ENCODE peak calls at places on chromosomes 11 and 22, in eight cellular contexts. J, S, H, R, D, B, F and X are unnamed samples.

GRCh38 chr11:102780491-102780918 is at the start of gene MMP10:
- DNase-seq in J (no peak), R (peak; percentile 98), B (peak; percentile 76), H (no peak), D (no peak), F (peak; percentile 87), S (no peak), X (no peak)

GRCh38 chr11:96188625-96189006 is 154.4 kb downstream of the MAML2 start:
- DNase-seq in B (no peak), R (no peak), H (no peak), F (no peak), D (no peak), S (peak; percentile 35), J (no peak), X (no peak)

GRCh38 chr11:13216019-13217006 is 61.3 kb upstream of the BMAL1 start:
- DNase-seq in H (no peak), D (no peak), S (no peak), F (peak; percentile 95), J (no peak), B (peak; percentile 61), R (peak; percentile 96), X (no peak)

GRCh38 chr11:111557425-111558111 is 17.0 kb downstream of the LAYN start:
- DNase-seq in J (no peak), B (no peak), F (peak; percentile 95), D (no peak), R (peak; percentile 95), S (no peak), H (no peak), X (no peak)

GRCh38 chr22:49657275-49657973 is 170.2 kb downstream of the BRD1 start:
- DNase-seq in F (no peak), B (no peak), H (no peak), R (no peak), S (peak; percentile 76), D (peak; percentile 85), J (no peak), X (peak; percentile 48)

GRCh38 chr11:117045196-117045595 is 53.0 kb downstream of the SIK3 start:
- DNase-seq in J (no peak), B (peak; percentile 23), H (no peak), R (peak; percentile 63), S (no peak), D (no peak), F (no peak), X (no peak)

GRCh38 chr11:70084046-70084984 is 6.2 kb downstream of the ANO1 start:
- DNase-seq in S (no peak), R (no peak), H (no peak), D (no peak), B (no peak), F (no peak), J (no peak), X (no peak)

GRCh38 chr11:44755553-44756505 is 29.1 kb downstream of the TSPAN18 start:
- DNase-seq in H (no peak), S (no peak), J (no peak), D (peak; percentile 53), F (no peak), B (no peak), R (no peak), X (no peak)

GRCh38 chr22:23608583-23608982 is 23.5 kb downstream of the DRICH1 start:
- DNase-seq in R (no peak), F (no peak), S (no peak), J (peak; percentile 30), H (peak; percentile 43), D (no peak), B (peak; percentile 88), X (peak; percentile 64)

GRCh38 chr22:19850482-19851109 is 4.1 kb downstream of the GNB1L start:
- DNase-seq in S (no peak), D (no peak), H (no peak), F (no peak), R (no peak), B (no peak), J (no peak), X (no peak)

GRCh38 chr22:43389227-43389836 is 22.5 kb upstream of the MPPED1 start:
- DNase-seq in S (no peak), R (no peak), J (no peak), F (no peak), H (no peak), D (no peak), B (no peak), X (no peak)

GRCh38 chr11:76639621-76640020 is 30.9 kb downstream of the LRRC32 start:
- DNase-seq in R (no peak), B (no peak), J (no peak), F (no peak), H (no peak), D (no peak), S (no peak), X (peak; percentile 1)

GRCh38 chr22:44918925-44919392 is 90.8 kb downstream of the PHF21B start:
- DNase-seq in D (no peak), S (no peak), R (no peak), B (no peak), H (no peak), F (no peak), J (no peak), X (no peak)

GRCh38 chr11:86676533-86677154 is 4.2 kb upstream of the ME3 start:
- DNase-seq in J (no peak), F (no peak), B (peak; percentile 82), D (no peak), H (no peak), R (no peak), S (peak; percentile 13), X (peak; percentile 4)

GRCh38 chr11:15967966-15968365 is 388.4 kb downstream of the SOX6 start:
- DNase-seq in F (no peak), J (no peak), S (no peak), B (no peak), R (peak; percentile 87), H (no peak), D (no peak), X (no peak)

GRCh38 chr11:71248656-71249055 is 3.7 kb downstream of the SHANK2 start:
- DNase-seq in J (no peak), S (no peak), F (no peak), B (no peak), H (no peak), R (no peak), D (no peak), X (no peak)
- TF ChIP-seq CTCF in J (no peak), S (no peak), F (no peak), B (no peak), H (no peak), R (no peak), D (no peak), X (no peak)

GRCh38 chr11:65637794-65638317 is at the start of gene SIPA1:
- DNase-seq in R (peak; percentile 52), D (peak; percentile 85), S (peak; percentile 90), H (peak; percentile 60), J (peak; percentile 74), B (peak; percentile 95), F (no peak), X (peak; percentile 93)
- TF ChIP-seq CTCF in R (peak; percentile 10), D (peak; percentile 50), S (peak; percentile 26), H (peak; percentile 56), J (peak; percentile 52), B (peak; percentile 58), F (no peak), X (peak; percentile 58)

GRCh38 chr11:14356342-14356741 is 2.6 kb downstream of the RRAS2 start:
- DNase-seq in J (no peak), H (no peak), D (no peak), F (no peak), S (no peak), R (no peak), B (no peak), X (no peak)

GRCh38 chr11:14359573-14360031 is 619 bp upstream of the RRAS2 start:
- DNase-seq in F (no peak), B (no peak), H (no peak), R (no peak), S (no peak), J (no peak), D (no peak), X (no peak)

GRCh38 chr11:14357843-14358728 is 897 bp downstream of the RRAS2 start:
- DNase-seq in B (peak; percentile 93), R (peak; percentile 45), S (peak; percentile 43), H (peak; percentile 60), D (peak; percentile 60), F (no peak), J (peak; percentile 40), X (peak; percentile 74)

GRCh38 chr11:14360976-14361375 is 2.0 kb upstream of the RRAS2 start:
- DNase-seq in D (no peak), B (no peak), H (no peak), J (no peak), F (no peak), R (no peak), S (no peak), X (no peak)

DNA sequence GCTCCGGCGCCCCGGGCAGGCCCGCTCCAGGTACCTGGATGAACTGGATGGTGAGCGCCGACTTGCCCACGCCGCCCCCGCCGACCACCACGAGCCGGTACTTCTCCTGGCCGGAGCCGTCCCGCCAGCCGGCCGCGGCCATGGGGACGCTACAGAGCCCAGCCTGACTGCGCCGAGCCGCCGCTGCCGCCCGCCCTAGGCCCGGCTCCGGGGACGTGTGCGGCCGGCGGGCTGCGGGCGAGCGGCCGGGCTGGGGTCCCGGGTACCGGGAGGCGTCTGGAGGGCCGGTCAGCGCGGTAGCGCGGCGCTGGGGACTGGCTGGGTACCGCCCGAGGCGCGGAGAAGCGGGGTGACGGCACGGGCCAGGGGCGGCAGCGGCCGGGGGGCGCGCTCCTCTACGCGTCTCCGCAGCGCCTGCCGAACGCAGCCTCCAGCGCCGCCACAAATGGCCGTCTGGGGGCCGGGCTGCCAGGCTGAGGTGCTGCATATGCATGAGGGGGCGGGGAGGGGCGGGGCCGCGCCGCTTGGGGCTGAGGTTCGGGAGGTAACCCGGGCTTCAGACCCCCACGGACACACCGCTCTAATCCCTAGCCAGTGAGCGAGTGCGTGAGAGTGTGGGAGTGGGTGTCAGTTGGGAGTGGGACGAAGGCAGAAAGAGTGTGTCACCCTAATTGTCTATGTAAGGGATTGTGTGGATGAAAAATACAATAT is at the start of gene RRAS2:
- DNase-seq in S (peak; percentile 89), H (peak; percentile 66), D (peak; percentile 83), B (peak; percentile 94), J (peak; percentile 65), R (peak; percentile 53), F (no peak), X (peak; percentile 80)
- TF ChIP-seq CTCF in S (no peak), H (peak; percentile 22), D (no peak), B (no peak), J (no peak), R (no peak), F (peak; percentile 12), X (no peak)

GRCh38 chr11:5712507-5712906 is 22.9 kb downstream of the TRIM22 start:
- DNase-seq in D (no peak), J (no peak), S (no peak), F (no peak), B (no peak), H (no peak), R (peak; percentile 43), X (no peak)
- TF ChIP-seq CTCF in D (no peak), J (peak; percentile 64), S (peak; percentile 31), F (peak; percentile 70), B (peak; percentile 42), H (peak; percentile 53), R (peak; percentile 34), X (peak; percentile 59)